ENCODE peak calls at places on chromosome 3, in four cellular contexts. S is A549, J is neural progenitor cell, H is IMR-90. T is an unnamed sample.

GRCh38 chr3:87006844-87007439 is 16.0 kb upstream of the VGLL3 start:
- DNase-seq in S (peak; percentile 52), J (no peak), H (peak; percentile 50), T (no peak)

GRCh38 chr3:42256135-42256819 is 9.7 kb downstream of the CCK start:
- DNase-seq in S (peak; percentile 23), J (no peak), H (peak; percentile 56), T (peak; percentile 37)

GRCh38 chr3:108091498-108092259 is 848 bp upstream of the CD47 start:
- DNase-seq in S (no peak), J (peak; percentile 42), H (no peak), T (no peak)

GRCh38 chr3:186594591-186595113 is 18.2 kb upstream of the AHSG start:
- DNase-seq in S (no peak), J (no peak), H (no peak), T (no peak)

GRCh38 chr3:140338916-140339315 is 338.9 kb upstream of the TRIM42 start:
- DNase-seq in S (no peak), J (no peak), H (no peak), T (no peak)

GRCh38 chr3:52310861-52311566 is 5.1 kb upstream of the DNAH1 start:
- DNase-seq in S (no peak), J (no peak), H (peak; percentile 12), T (no peak)

GRCh38 chr3:69370156-69370944 is 15.5 kb downstream of the FRMD4B start:
- DNase-seq in S (no peak), J (no peak), H (no peak), T (peak; percentile 66)

GRCh38 chr3:45409369-45409768 is 21.0 kb downstream of the LARS2 start:
- DNase-seq in S (no peak), J (no peak), H (no peak), T (no peak)

GRCh38 chr3:23663246-23663645 is 142.5 kb upstream of the UBE2E1 start:
- DNase-seq in S (no peak), J (no peak), H (no peak), T (no peak)

GRCh38 chr3:81245043-81245442 is 516.4 kb downstream of the GBE1 start:
- DNase-seq in S (no peak), J (no peak), H (no peak), T (no peak)

GRCh38 chr3:28317438-28318022 is 31.0 kb upstream of the ZCWPW2 start:
- DNase-seq in S (peak; percentile 62), J (peak; percentile 59), H (peak; percentile 38), T (peak; percentile 47)

GRCh38 chr3:170421147-170421641 is 2.5 kb downstream of the CLDN11 start:
- DNase-seq in S (no peak), J (peak; percentile 20), H (peak; percentile 44), T (peak; percentile 21)

GRCh38 chr3:52090131-52090548 is 33.8 kb upstream of the DUSP7 start:
- DNase-seq in S (no peak), J (no peak), H (peak; percentile 92), T (peak; percentile 79)

GRCh38 chr3:112802338-112802737 is 44.3 kb downstream of the CD200R1L start:
- DNase-seq in S (no peak), J (no peak), H (no peak), T (no peak)

GRCh38 chr3:7630925-7631324 is 770.0 kb downstream of the GRM7 start:
- DNase-seq in S (no peak), J (peak; percentile 8), H (no peak), T (peak; percentile 75)

GRCh38 chr3:159586587-159587202 is 401.9 kb upstream of the IL12A start:
- DNase-seq in S (peak; percentile 48), J (peak; percentile 79), H (peak; percentile 63), T (peak; percentile 41)

GRCh38 chr3:171935261-171936123 is 92.3 kb downstream of the TMEM212 start:
- DNase-seq in S (peak; percentile 18), J (no peak), H (no peak), T (no peak)

GRCh38 chr3:56775931-56776461 is 25.8 kb downstream of the ARHGEF3 start:
- DNase-seq in S (no peak), J (no peak), H (peak; percentile 25), T (no peak)
- H3K27ac ChIP-seq in S (no peak overlapping the region), J (no peak overlapping the region), H (no peak overlapping the region), T (no peak overlapping the region)

GRCh38 chr3:60770532-60770931 is 480.7 kb downstream of the FHIT start:
- DNase-seq in S (no peak), J (no peak), H (no peak), T (no peak)
- H3K4me2 ChIP-seq in S (no peak overlapping the region), J (no peak overlapping the region), H (no peak overlapping the region), T (no peak overlapping the region)

GRCh38 chr3:30162579-30162978 is 443.8 kb upstream of the TGFBR2 start:
- DNase-seq in S (no peak), J (no peak), H (peak; percentile 91), T (peak; percentile 90)

GRCh38 chr3:30155755-30156154 is 450.6 kb upstream of the TGFBR2 start:
- DNase-seq in S (no peak), J (no peak), H (no peak), T (peak; percentile 71)

GRCh38 chr3:30166535-30166934 is 439.9 kb upstream of the TGFBR2 start:
- DNase-seq in S (no peak), J (no peak), H (no peak), T (no peak)

GRCh38 chr3:30156586-30157498 is 449.6 kb upstream of the TGFBR2 start:
- DNase-seq in S (peak; percentile 11), J (no peak), H (peak; percentile 37), T (peak; percentile 86)

DNA sequence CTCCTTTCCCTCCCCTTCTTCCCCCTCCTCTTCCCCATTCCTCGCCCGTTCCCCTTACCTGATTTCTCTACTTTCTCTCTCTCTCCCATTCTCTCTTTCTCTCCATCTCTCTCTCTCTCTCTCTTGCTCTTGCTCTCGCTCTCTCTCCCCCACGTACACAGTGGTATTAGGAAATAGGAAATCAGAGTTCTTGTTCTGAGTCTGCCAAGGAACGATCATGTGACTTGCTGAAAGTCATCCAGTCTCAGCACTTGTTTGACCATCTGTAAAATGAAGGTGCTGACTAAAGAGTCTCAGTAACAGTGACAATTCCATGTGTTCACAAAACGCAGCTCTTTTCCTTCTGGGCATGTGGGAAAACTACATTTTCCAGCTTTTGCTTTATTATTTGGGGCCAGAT is 445.0 kb upstream of the TGFBR2 start:
- DNase-seq in S (no peak), J (no peak), H (peak; percentile 67), T (peak; percentile 27)
- H3K27ac ChIP-seq in S (no peak overlapping the region), J (no peak overlapping the region), H (no peak overlapping the region), T (no peak overlapping the region)

GRCh38 chr3:25782938-25783660 is at the start of gene NGLY1:
- DNase-seq in S (peak; percentile 83), J (peak; percentile 94), H (peak; percentile 75), T (peak; percentile 81)

GRCh38 chr3:25781758-25782594 is 1.3 kb downstream of the NGLY1 start:
- DNase-seq in S (no peak), J (peak; percentile 4), H (no peak), T (no peak)

GRCh38 chr3:25780618-25781017 is 2.6 kb downstream of the NGLY1 start:
- DNase-seq in S (no peak), J (no peak), H (no peak), T (no peak)

GRCh38 chr3:25782636-25782937 is 656 bp downstream of the NGLY1 start:
- DNase-seq in S (no peak), J (no peak), H (no peak), T (no peak)

GRCh38 chr3:25781145-25781757 is 2.0 kb downstream of the NGLY1 start:
- DNase-seq in S (no peak), J (no peak), H (no peak), T (no peak)
- H3K4me2 ChIP-seq in S (peak overlapping the region; percentile 88), J (peak overlapping the region; percentile 83), H (no peak overlapping the region), T (no peak overlapping the region)

GRCh38 chr3:128727059-128727458 is 1.1 kb downstream of the RAB7A start:
- DNase-seq in S (no peak), J (no peak), H (no peak), T (no peak)
- H3K27ac ChIP-seq in S (peak overlapping the region; percentile 94), J (no peak overlapping the region), H (peak overlapping the region; percentile 76), T (peak overlapping the region; percentile 90)

GRCh38 chr3:57688291-57688690 is 4.6 kb downstream of the DENND6A start:
- DNase-seq in S (no peak), J (no peak), H (no peak), T (no peak)
- H3K4me2 ChIP-seq in S (no peak overlapping the region), J (peak overlapping the region; percentile 51), H (no peak overlapping the region), T (no peak overlapping the region)

GRCh38 chr3:61915296-61915695 is 353.9 kb downstream of the PTPRG start:
- DNase-seq in S (no peak), J (no peak), H (no peak), T (peak; percentile 23)
- H3K27ac ChIP-seq in S (no peak overlapping the region), J (no peak overlapping the region), H (no peak overlapping the region), T (no peak overlapping the region)